ENCODE peak calls at places on chromosome 16, in four cellular contexts. L is breast epithelium, I is Panc1, C is GM12891. H is an unnamed sample.

GRCh38 chr16:12160815-12161550 is 184.4 kb downstream of the SNX29 start:
- DNase-seq in L (no peak), C (peak), I (no peak), H (peak)

GRCh38 chr16:65704866-65705265 is 583.0 kb upstream of the CDH11 start:
- DNase-seq in C (no peak), L (no peak), I (no peak), H (no peak)

GRCh38 chr16:18804540-18804939 is 3.2 kb upstream of the ARL6IP1 start:
- DNase-seq in I (no peak), L (no peak), C (no peak), H (no peak)

GRCh38 chr16:53781023-53781605 is 77.2 kb downstream of the FTO start:
- DNase-seq in L (no peak), I (no peak), C (no peak), H (no peak)

GRCh38 chr16:85548375-85548774 is 64.7 kb upstream of the GSE1 start:
- DNase-seq in C (no peak), I (no peak), L (no peak), H (no peak)

GRCh38 chr16:11242658-11243057 is 13.3 kb downstream of the SOCS1 start:
- DNase-seq in C (no peak), L (no peak), I (no peak), H (no peak)

GRCh38 chr16:22206847-22207714 is 1.0 kb downstream of the EEF2K start:
- DNase-seq in L (peak), C (no peak), I (no peak), H (peak)

GRCh38 chr16:30747331-30747730 is 894 bp upstream of the PHKG2 start:
- DNase-seq in L (no peak), C (no peak), I (no peak), H (no peak)

GRCh38 chr16:87392823-87393679 is 915 bp downstream of the MAP1LC3B start:
- DNase-seq in L (peak), C (no peak), I (no peak), H (peak)

GRCh38 chr16:30628628-30629342 is 18.6 kb upstream of the ZNF689 start:
- DNase-seq in L (peak), C (peak), I (peak), H (peak)

GRCh38 chr16:84044108-84044488 is 1.5 kb upstream of the SLC38A8 start:
- DNase-seq in C (no peak), L (no peak), I (no peak), H (peak)

GRCh38 chr16:85888405-85889331 is 10.3 kb upstream of the IRF8 start:
- DNase-seq in L (no peak), C (peak), I (no peak), H (no peak)

GRCh38 chr16:68737046-68737729 is at the start of gene CDH1:
- DNase-seq in L (peak), I (no peak), C (peak), H (peak)

GRCh38 chr16:51225902-51226301 is 74.8 kb upstream of the SALL1 start:
- DNase-seq in L (no peak), C (no peak), I (no peak), H (no peak)

GRCh38 chr16:68237243-68238028 is 1.5 kb upstream of the ESRP2 start:
- DNase-seq in I (peak), L (peak), C (peak), H (peak)

GRCh38 chr16:85448557-85449194 is 164.4 kb upstream of the GSE1 start:
- DNase-seq in I (no peak), L (peak), C (no peak), H (peak)

GRCh38 chr16:71348262-71349085 is 10.0 kb upstream of the CALB2 start:
- DNase-seq in C (no peak), I (no peak), L (no peak), H (no peak)

GRCh38 chr16:27235055-27235937 is 32.0 kb downstream of the KDM8 start:
- DNase-seq in L (peak), I (no peak), C (no peak), H (peak)

GRCh38 chr16:77723108-77723514 is 797 bp downstream of the NUDT7 start:
- DNase-seq in L (no peak), C (no peak), I (no peak), H (no peak)

GRCh38 chr16:68351991-68352431 is 41.2 kb downstream of the PRMT7 start:
- DNase-seq in I (no peak), L (no peak), C (no peak), H (no peak)

GRCh38 chr16:22323173-22323997 is 26.2 kb downstream of the POLR3E start:
- DNase-seq in C (no peak), I (no peak), L (no peak), H (no peak)

GRCh38 chr16:51404386-51404785 is 253.3 kb upstream of the SALL1 start:
- DNase-seq in C (no peak), L (no peak), I (no peak), H (no peak)

GRCh38 chr16:84643180-84643583 is 5.1 kb upstream of the KLHL36 start:
- DNase-seq in L (no peak), I (no peak), C (no peak), H (no peak)

GRCh38 chr16:83923581-83924365 is 24.9 kb downstream of the MLYCD start:
- DNase-seq in I (no peak), C (no peak), L (no peak), H (peak)

GRCh38 chr16:4370570-4371480 is 823 bp upstream of the VASN start:
- DNase-seq in C (no peak), I (no peak), L (no peak), H (peak)

GRCh38 chr16:31708348-31708747 is 165.3 kb upstream of the ZNF267 start:
- DNase-seq in C (no peak), L (no peak), I (no peak), H (no peak)

GRCh38 chr16:6884002-6884401 is 448.6 kb upstream of the RBFOX1 start:
- DNase-seq in L (no peak), C (no peak), I (no peak), H (no peak)

GRCh38 chr16:12097523-12098428 is 121.2 kb downstream of the SNX29 start:
- DNase-seq in L (no peak), C (no peak), I (no peak), H (peak)

GRCh38 chr16:84267380-84267779 is 27.3 kb upstream of the WFDC1 start:
- DNase-seq in I (no peak), L (no peak), C (no peak), H (no peak)

GRCh38 chr16:84572096-84572495 is 45.8 kb downstream of the COTL1 start:
- DNase-seq in I (no peak), L (no peak), C (no peak), H (no peak)

GRCh38 chr16:9449597-9449996 is 358.2 kb downstream of the HAPSTR1 start:
- DNase-seq in L (no peak), I (no peak), C (no peak), H (no peak)

GRCh38 chr16:14011846-14012245 is 59.3 kb upstream of the MRTFB start:
- DNase-seq in C (no peak), I (no peak), L (no peak), H (no peak)
- TF ChIP-seq POLR2AphosphoS5 in C (no peak), I (no peak), L (no peak), H (no peak)

GRCh38 chr16:88626646-88627045 is 11.7 kb upstream of the IL17C start:
- DNase-seq in L (no peak), C (no peak), I (no peak), H (no peak)

GRCh38 chr16:88629835-88630234 is 8.5 kb upstream of the IL17C start:
- DNase-seq in C (no peak), L (no peak), I (no peak), H (no peak)

GRCh38 chr16:88627531-88628411 is 10.6 kb upstream of the IL17C start:
- DNase-seq in L (no peak), C (no peak), I (no peak), H (no peak)

GRCh38 chr16:88630433-88630832 is 7.9 kb upstream of the IL17C start:
- DNase-seq in I (no peak), C (no peak), L (no peak), H (no peak)

GRCh38 chr16:88628512-88628974 is 9.8 kb upstream of the IL17C start:
- DNase-seq in L (no peak), I (no peak), C (no peak), H (peak)
- TF ChIP-seq POLR2AphosphoS5 in L (no peak), I (no peak), C (no peak), H (peak)

GRCh38 chr16:72796222-72796621 is 251.7 kb downstream of the ZFHX3 start:
- DNase-seq in I (no peak), C (no peak), L (no peak), H (no peak)
- TF ChIP-seq POLR2AphosphoS5 in I (no peak), C (no peak), L (no peak), H (peak)

GRCh38 chr16:81621496-81621895 is 157.6 kb upstream of the PLCG2 start:
- DNase-seq in C (no peak), I (no peak), L (no peak), H (no peak)

GRCh38 chr16:81626181-81626674 is 152.9 kb upstream of the PLCG2 start:
- DNase-seq in C (no peak), L (no peak), I (no peak), H (no peak)

GRCh38 chr16:81625544-81626152 is 153.4 kb upstream of the PLCG2 start:
- DNase-seq in L (peak), C (no peak), I (no peak), H (no peak)

GRCh38 chr16:81624718-81625543 is 154.2 kb upstream of the PLCG2 start:
- DNase-seq in L (no peak), I (no peak), C (no peak), H (no peak)

GRCh38 chr16:81623365-81624102 is 155.6 kb upstream of the PLCG2 start:
- DNase-seq in I (no peak), L (no peak), C (no peak), H (no peak)
- TF ChIP-seq POLR2AphosphoS5 in I (no peak), L (no peak), C (no peak), H (no peak)

DNA sequence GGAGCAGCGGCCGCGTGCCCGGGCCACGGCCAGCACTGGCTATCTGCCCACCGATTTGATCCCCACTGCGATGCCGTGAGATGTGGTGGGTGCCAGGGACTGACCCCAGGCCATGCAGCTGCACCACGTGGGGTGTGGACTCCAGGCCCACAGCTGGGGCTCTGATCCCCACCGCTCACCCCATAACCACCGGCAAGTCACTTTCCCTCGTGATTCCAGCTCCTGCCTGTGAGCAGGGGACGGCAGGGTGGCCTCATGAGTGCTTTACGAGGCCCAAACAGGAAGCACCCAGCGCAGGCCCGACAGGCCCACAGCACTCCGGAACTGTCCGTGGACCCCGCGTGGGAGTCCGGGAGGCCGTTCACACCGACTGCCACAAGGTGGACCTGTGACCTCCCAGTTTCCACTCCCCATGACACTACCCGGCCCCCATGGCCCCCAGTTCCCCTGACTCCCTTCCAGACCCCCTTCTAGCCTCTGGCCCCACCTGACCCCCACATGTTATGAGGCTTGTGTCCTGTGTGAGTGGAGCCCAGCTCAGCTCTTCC is 616 bp downstream of the PTX4 start:
- DNase-seq in I (no peak), C (no peak), L (no peak), H (peak)
- TF ChIP-seq POLR2AphosphoS5 in I (no peak), C (no peak), L (no peak), H (no peak)

GRCh38 chr16:20762404-20763123 is 1.2 kb upstream of the ACSM3 start:
- DNase-seq in L (no peak), C (no peak), I (no peak), H (no peak)

GRCh38 chr16:20761175-20761574 is 2.6 kb upstream of the ACSM3 start:
- DNase-seq in C (no peak), L (no peak), I (no peak), H (no peak)

GRCh38 chr16:20765732-20766131 is 1.9 kb downstream of the ACSM3 start:
- DNase-seq in L (no peak), C (no peak), I (no peak), H (no peak)

GRCh38 chr16:20766294-20766693 is 2.5 kb downstream of the ACSM3 start:
- DNase-seq in L (no peak), C (no peak), I (no peak), H (no peak)

GRCh38 chr16:20763461-20764232 is at the start of gene ACSM3:
- DNase-seq in L (no peak), C (peak), I (no peak), H (peak)
- TF ChIP-seq POLR2AphosphoS5 in L (no peak), C (no peak), I (no peak), H (no peak)